ENCODE peak calls at places on chromosomes 6 and 20, in eight cellular contexts. T, W, G, C, L, X, V and M are unnamed samples.

GRCh38 chr6:57313711-57314471 is 3.5 kb upstream of the PRIM2 start:
- DNase-seq in G (no peak), X (peak), T (no peak), V (no peak), C (no peak), W (peak), L (no peak), M (no peak)

GRCh38 chr6:138404666-138405337 is 779 bp downstream of the HEBP2 start:
- DNase-seq in T (peak), L (peak), X (peak), V (no peak), G (no peak), W (no peak), C (peak), M (peak)

GRCh38 chr20:44811150-44811685 is 872 bp upstream of the RIMS4 start:
- DNase-seq in T (no peak), L (no peak), X (no peak), C (no peak), G (no peak), V (no peak), W (no peak), M (no peak)

GRCh38 chr20:34871320-34871926 is 1.2 kb downstream of the GGT7 start:
- DNase-seq in L (no peak), T (no peak), C (no peak), X (no peak), V (no peak), G (no peak), W (no peak), M (no peak)

GRCh38 chr20:56467969-56468316 is 484 bp upstream of the RTF2 start:
- DNase-seq in T (no peak), G (no peak), L (no peak), W (no peak), X (no peak), C (no peak), V (no peak), M (no peak)

GRCh38 chr20:48682529-48683385 is 145.0 kb downstream of the PREX1 start:
- DNase-seq in W (peak), G (no peak), X (peak), L (peak), V (peak), C (peak), T (peak), M (peak)

GRCh38 chr6:52285174-52286068 is 879 bp upstream of the MCM3 start:
- DNase-seq in G (no peak), T (no peak), W (peak), L (no peak), V (no peak), C (no peak), X (peak), M (no peak)

GRCh38 chr20:63309261-63310071 is 16.5 kb downstream of the COL20A1 start:
- DNase-seq in X (peak), T (no peak), G (peak), W (peak), V (peak), L (peak), C (peak), M (peak)

GRCh38 chr6:112939543-112939942 is 592.4 kb downstream of the RFPL4B start:
- DNase-seq in C (no peak), W (peak), L (no peak), X (peak), V (no peak), T (no peak), G (no peak), M (no peak)

GRCh38 chr20:25300496-25301170 is 52.7 kb downstream of the PYGB start:
- DNase-seq in L (no peak), V (no peak), G (no peak), T (peak), X (no peak), W (no peak), C (no peak), M (no peak)

GRCh38 chr6:15512126-15512525 is 150.7 kb downstream of the DTNBP1 start:
- DNase-seq in X (no peak), G (no peak), L (no peak), C (no peak), V (no peak), T (peak), W (peak), M (peak)

GRCh38 chr6:107114872-107115694 is at the start of gene BEND3:
- DNase-seq in V (peak), X (no peak), T (peak), W (no peak), L (peak), C (peak), G (peak), M (peak)

GRCh38 chr6:163416640-163417253 is 2.2 kb downstream of the QKI start:
- DNase-seq in C (no peak), W (peak), X (peak), G (peak), V (no peak), L (peak), T (no peak), M (peak)

GRCh38 chr20:38579219-38579618 is 1.8 kb upstream of the ADIG start:
- DNase-seq in L (no peak), T (peak), V (no peak), X (no peak), C (no peak), W (no peak), G (no peak), M (no peak)

GRCh38 chr20:36629719-36630340 is 16.2 kb downstream of the SLA2 start:
- DNase-seq in T (no peak), L (no peak), W (no peak), C (no peak), V (no peak), G (no peak), X (no peak), M (no peak)

GRCh38 chr20:14948416-14948815 is 611.0 kb upstream of the FLRT3 start:
- DNase-seq in V (no peak), X (no peak), G (no peak), L (no peak), C (no peak), T (no peak), W (no peak), M (no peak)

GRCh38 chr6:125747589-125748533 is 1.6 kb upstream of the HEY2 start:
- DNase-seq in V (peak), C (peak), L (peak), W (no peak), G (peak), T (peak), X (no peak), M (peak)

GRCh38 chr6:129617986-129618385 is 92.0 kb downstream of the ARHGAP18 start:
- DNase-seq in G (no peak), L (no peak), V (no peak), C (no peak), X (peak), W (peak), T (no peak), M (no peak)

GRCh38 chr6:109767961-109768360 is 76.9 kb downstream of the FIG4 start:
- DNase-seq in C (no peak), T (no peak), W (peak), X (peak), G (no peak), L (no peak), V (no peak), M (no peak)

GRCh38 chr6:93165850-93166249 is 253.5 kb downstream of the EPHA7 start:
- DNase-seq in G (no peak), C (no peak), L (no peak), V (no peak), T (no peak), X (no peak), W (no peak), M (no peak)

GRCh38 chr6:68975064-68975463 is 340.0 kb downstream of the ADGRB3 start:
- DNase-seq in V (no peak), X (no peak), W (peak), L (no peak), T (no peak), G (peak), C (peak), M (no peak)

GRCh38 chr6:87322304-87323212 is at the start of gene SMIM8:
- DNase-seq in W (peak), C (peak), T (peak), L (peak), G (peak), X (peak), V (peak), M (peak)

GRCh38 chr6:12962529-12962928 is 246.0 kb downstream of the PHACTR1 start:
- DNase-seq in L (no peak), V (no peak), C (no peak), T (no peak), W (peak), X (no peak), G (no peak), M (no peak)

GRCh38 chr20:53128024-53128423 is 155.9 kb downstream of the TSHZ2 start:
- DNase-seq in C (no peak), V (no peak), W (no peak), T (no peak), X (no peak), L (no peak), G (no peak), M (no peak)

GRCh38 chr20:53124075-53124532 is 151.9 kb downstream of the TSHZ2 start:
- DNase-seq in X (no peak), C (no peak), W (no peak), G (no peak), L (no peak), T (no peak), V (no peak), M (no peak)

GRCh38 chr20:53127027-53127426 is 154.9 kb downstream of the TSHZ2 start:
- DNase-seq in W (no peak), X (no peak), T (no peak), L (no peak), V (no peak), G (no peak), C (no peak), M (no peak)

GRCh38 chr20:53124803-53125202 is 152.6 kb downstream of the TSHZ2 start:
- DNase-seq in G (no peak), C (no peak), T (no peak), X (no peak), W (no peak), L (no peak), V (no peak), M (no peak)

DNA sequence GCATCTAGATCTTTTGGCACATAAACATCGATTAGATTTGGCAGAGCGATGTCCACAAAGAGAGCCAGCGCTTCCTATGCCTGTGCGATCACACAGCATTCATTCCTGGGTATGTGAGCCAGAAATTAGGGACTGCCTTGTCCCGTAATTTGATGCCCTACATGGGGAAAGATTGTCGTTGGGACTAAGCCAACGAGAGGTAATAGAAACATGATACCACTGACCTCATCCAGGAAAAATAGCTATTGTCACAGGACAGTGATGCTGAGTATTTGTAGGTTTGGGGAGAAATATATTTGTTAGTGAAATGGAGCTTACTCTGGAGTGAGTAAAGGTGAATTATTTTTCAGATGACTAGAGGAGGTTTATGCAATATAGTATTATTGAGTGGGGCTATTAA is 154.0 kb downstream of the TSHZ2 start:
- DNase-seq in T (no peak), X (no peak), L (no peak), C (no peak), W (no peak), G (no peak), V (no peak), M (no peak)
- TF ChIP-seq CTCF in T (no peak), X (no peak), L (no peak), C (no peak), W (no peak), G (no peak), V (no peak), M (no peak)

DNA sequence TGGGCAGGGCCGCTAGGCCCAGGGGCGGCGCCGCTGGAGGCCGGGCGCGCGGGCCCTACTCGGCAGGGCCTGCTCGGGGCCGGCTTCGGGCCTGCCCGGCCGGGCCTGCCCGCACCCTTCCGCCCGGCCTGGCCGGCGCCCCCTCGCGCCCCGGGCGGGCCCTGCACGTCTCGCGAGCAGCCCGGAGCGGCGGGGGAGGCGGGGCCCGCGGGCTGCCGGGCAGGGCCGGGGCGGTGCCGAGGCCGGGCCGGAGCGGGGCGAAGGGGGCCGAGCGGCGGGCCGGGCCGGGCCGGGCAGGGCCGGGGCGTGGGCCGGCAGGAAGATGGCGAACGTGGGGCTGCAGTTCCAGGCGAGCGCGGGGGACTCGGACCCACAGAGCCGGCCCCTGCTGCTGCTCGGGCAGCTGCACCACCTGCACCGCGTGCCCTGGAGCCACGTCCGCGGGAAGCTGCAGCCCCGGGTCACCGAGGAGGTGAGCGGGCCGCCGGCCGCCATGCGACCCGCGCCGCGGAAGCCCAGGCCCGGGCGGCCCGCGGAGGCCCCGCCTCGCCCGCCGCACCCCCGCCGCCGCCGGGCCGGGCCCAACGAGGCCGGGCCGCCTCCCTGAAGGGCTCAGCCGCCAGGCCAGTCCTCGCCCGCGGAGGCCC is at the start of gene NPEPL1:
- DNase-seq in W (peak), T (peak), L (peak), X (peak), G (peak), V (peak), C (peak), M (peak)
- TF ChIP-seq CTCF in W (no peak), T (peak), L (no peak), X (no peak), G (peak), V (peak), C (no peak), M (no peak)

GRCh38 chr6:76275746-76276145 is 203.3 kb upstream of the IMPG1 start:
- DNase-seq in V (no peak), W (no peak), G (no peak), X (no peak), T (no peak), L (no peak), C (no peak), M (no peak)
- TF ChIP-seq CTCF in V (no peak), W (no peak), G (peak), X (no peak), T (no peak), L (no peak), C (no peak), M (no peak)

DNA sequence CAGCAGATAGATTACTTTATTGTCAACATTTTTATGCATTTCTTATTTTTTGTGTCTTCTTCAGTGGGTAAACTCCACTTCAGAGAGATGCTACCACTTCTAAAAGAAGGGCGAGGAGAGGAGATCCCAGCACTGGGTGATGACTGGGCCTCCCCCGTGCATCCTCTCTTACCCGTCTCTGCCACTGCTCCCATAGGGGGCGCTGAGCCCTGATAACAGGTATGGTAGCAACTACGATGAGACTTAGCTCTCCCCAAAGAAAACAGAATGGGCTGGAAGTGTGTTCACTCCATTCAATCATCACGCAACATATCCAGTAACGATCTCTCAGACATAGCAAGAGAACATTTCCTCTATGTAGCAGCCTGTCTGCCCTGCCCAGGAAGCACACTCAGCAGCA is 533.3 kb upstream of the CDH4 start:
- DNase-seq in V (no peak), G (no peak), X (no peak), T (no peak), C (peak), W (no peak), L (no peak), M (peak)
- TF ChIP-seq CTCF in V (no peak), G (no peak), X (no peak), T (no peak), C (no peak), W (no peak), L (no peak), M (peak)